ENCODE peak calls at places on chromosome 3, in four cellular contexts. One of them, this sample, is unnamed.

GRCh38 chr3:111723293-111723963 is 128.3 kb upstream of the ZBED2 start:
- DNase-seq in HAP-1: no peak
- DNase-seq in CD8-positive, alpha-beta T cell: no peak
- DNase-seq in mucosa of descending colon: no peak
- DNase-seq in this sample: no peak

GRCh38 chr3:10391391-10391790 is 70.5 kb upstream of the SEC13 start:
- DNase-seq in HAP-1: no peak
- DNase-seq in CD8-positive, alpha-beta T cell: no peak
- DNase-seq in mucosa of descending colon: no peak
- DNase-seq in this sample: no peak

GRCh38 chr3:60716573-60716972 is 534.7 kb downstream of the FHIT start:
- DNase-seq in HAP-1: no peak
- DNase-seq in CD8-positive, alpha-beta T cell: no peak
- DNase-seq in mucosa of descending colon: no peak
- DNase-seq in this sample: no peak

GRCh38 chr3:196712514-196713413 is 587 bp downstream of the PIGX start:
- DNase-seq in HAP-1: peak; percentile 16
- DNase-seq in CD8-positive, alpha-beta T cell: peak; percentile 46
- DNase-seq in mucosa of descending colon: peak; percentile 59
- DNase-seq in this sample: peak; percentile 72

GRCh38 chr3:57228734-57229505 is 1.4 kb downstream of the APPL1 start:
- DNase-seq in HAP-1: no peak
- DNase-seq in CD8-positive, alpha-beta T cell: no peak
- DNase-seq in mucosa of descending colon: peak; percentile 31
- DNase-seq in this sample: no peak

GRCh38 chr3:12897537-12898289 is 56.3 kb upstream of the RPL32 start:
- DNase-seq in HAP-1: no peak
- DNase-seq in CD8-positive, alpha-beta T cell: no peak
- DNase-seq in mucosa of descending colon: no peak
- DNase-seq in this sample: no peak

GRCh38 chr3:102233881-102234280 is 200.9 kb upstream of the ZPLD1 start:
- DNase-seq in HAP-1: no peak
- DNase-seq in CD8-positive, alpha-beta T cell: no peak
- DNase-seq in mucosa of descending colon: no peak
- DNase-seq in this sample: no peak

GRCh38 chr3:76669305-76669704 is 370.6 kb upstream of the ROBO2 start:
- DNase-seq in HAP-1: no peak
- DNase-seq in CD8-positive, alpha-beta T cell: no peak
- DNase-seq in mucosa of descending colon: peak; percentile 42
- DNase-seq in this sample: no peak

GRCh38 chr3:170500995-170501394 is 82.3 kb downstream of the CLDN11 start:
- DNase-seq in HAP-1: no peak
- DNase-seq in CD8-positive, alpha-beta T cell: no peak
- DNase-seq in mucosa of descending colon: no peak
- DNase-seq in this sample: no peak

GRCh38 chr3:16916840-16917239 is 32.1 kb downstream of the PLCL2 start:
- DNase-seq in HAP-1: no peak
- DNase-seq in CD8-positive, alpha-beta T cell: no peak
- DNase-seq in mucosa of descending colon: no peak
- DNase-seq in this sample: no peak

DNA sequence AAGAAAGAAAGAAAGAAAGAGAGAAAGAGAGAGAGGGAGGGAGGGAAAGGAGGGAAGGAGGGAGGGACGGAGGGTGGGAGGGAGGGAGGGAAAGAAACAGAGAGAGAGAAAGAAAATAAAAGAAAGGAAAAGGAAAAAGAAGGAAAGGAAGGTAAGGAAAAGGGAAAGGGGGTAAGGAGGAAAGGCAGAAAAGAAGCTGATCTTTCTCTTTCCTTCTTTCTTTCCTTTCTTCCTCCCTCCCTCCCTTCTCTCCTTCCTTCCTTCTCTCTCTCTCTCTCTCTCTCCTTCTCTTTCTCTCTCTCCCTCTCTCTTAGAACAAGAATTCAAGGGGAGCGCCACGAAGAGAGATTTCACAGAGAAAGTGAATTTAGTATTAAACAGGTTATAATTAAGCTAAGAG is 25.8 kb upstream of the TMCC1 start:
- DNase-seq in HAP-1: no peak
- DNase-seq in CD8-positive, alpha-beta T cell: no peak
- DNase-seq in mucosa of descending colon: no peak
- DNase-seq in this sample: no peak
- H3K9me3 ChIP-seq in HAP-1: peaks cover 15% of the 10 kb centered on the region
- H3K9me3 ChIP-seq in CD8-positive, alpha-beta T cell: peaks cover 24% of the 10 kb centered on the region
- H3K9me3 ChIP-seq in mucosa of descending colon: peaks cover 37% of the 10 kb centered on the region
- H3K9me3 ChIP-seq in this sample: peaks cover 8% of the 10 kb centered on the region

DNA sequence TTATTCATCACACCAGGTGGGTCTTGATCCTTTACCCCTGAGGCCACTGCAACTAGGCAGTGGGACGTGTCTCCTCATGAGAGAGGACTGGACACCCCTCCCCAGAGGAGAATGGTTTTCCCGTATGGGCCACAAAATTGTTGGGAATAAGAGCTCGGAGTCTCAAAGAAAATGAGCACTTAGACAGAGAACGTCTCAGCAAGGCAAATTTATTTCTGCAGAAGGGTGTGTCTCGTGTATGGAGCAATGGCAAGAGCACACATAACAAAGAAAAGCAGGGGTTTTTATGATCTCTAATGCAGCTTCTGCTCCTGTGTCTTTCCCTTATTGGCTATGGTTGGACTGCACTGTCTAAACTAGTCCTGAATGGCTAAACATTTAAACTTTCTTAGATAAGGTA is 803.5 kb downstream of the PLOD2 start:
- DNase-seq in HAP-1: no peak
- DNase-seq in CD8-positive, alpha-beta T cell: no peak
- DNase-seq in mucosa of descending colon: no peak
- DNase-seq in this sample: no peak
- H3K9me3 ChIP-seq in HAP-1: no peaks in the 10 kb centered on the region
- H3K9me3 ChIP-seq in CD8-positive, alpha-beta T cell: no peaks in the 10 kb centered on the region
- H3K9me3 ChIP-seq in mucosa of descending colon: peaks cover 30% of the 10 kb centered on the region
- H3K9me3 ChIP-seq in this sample: no peaks in the 10 kb centered on the region

DNA sequence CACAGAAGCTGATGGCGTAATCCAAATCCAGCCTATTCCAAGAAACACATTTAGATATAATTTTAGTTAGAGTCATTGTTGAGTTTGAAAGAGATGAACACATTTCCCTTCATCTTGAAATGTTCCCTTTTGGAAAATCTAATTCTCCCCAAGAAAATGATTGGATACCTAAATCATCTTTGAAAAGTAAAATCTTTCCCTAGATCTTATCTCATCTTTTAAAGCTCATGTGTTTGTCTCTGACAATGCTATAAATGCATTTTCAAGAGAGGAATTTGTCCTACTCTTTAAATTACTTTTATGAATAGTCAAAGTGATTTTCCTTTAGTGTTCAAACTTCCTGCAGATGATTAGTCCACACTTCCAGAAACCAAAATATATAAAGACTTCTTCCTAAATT is 82.6 kb upstream of the CNTN6 start:
- DNase-seq in HAP-1: no peak
- DNase-seq in CD8-positive, alpha-beta T cell: no peak
- DNase-seq in mucosa of descending colon: no peak
- DNase-seq in this sample: no peak
- H3K9me3 ChIP-seq in HAP-1: no peaks in the 10 kb centered on the region
- H3K9me3 ChIP-seq in CD8-positive, alpha-beta T cell: no peaks in the 10 kb centered on the region
- H3K9me3 ChIP-seq in mucosa of descending colon: no peaks in the 10 kb centered on the region
- H3K9me3 ChIP-seq in this sample: no peaks in the 10 kb centered on the region

DNA sequence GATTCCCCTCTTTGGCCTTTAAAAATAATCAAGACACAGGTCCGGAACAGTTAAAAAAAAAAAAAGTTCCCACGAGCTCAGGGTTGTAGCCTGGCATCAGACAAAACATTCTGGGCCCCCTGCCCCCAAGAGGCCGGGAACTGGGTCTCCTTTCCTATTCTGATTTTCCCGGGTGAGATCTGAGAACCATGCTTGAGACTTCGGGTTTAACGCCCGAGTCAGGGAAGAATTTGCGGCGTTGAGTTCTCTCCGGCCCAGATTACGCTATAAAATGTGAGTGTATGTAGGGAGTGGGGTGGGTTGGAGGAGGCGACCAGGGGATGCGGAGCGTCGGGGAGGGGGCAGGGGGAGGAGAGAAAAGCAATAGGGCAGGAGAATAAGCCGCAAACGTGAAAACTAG is 2.6 kb downstream of the ZIC1 start:
- DNase-seq in HAP-1: no peak
- DNase-seq in CD8-positive, alpha-beta T cell: no peak
- DNase-seq in mucosa of descending colon: no peak
- DNase-seq in this sample: no peak
- H3K9me3 ChIP-seq in HAP-1: no peaks in the 10 kb centered on the region
- H3K9me3 ChIP-seq in CD8-positive, alpha-beta T cell: no peaks in the 10 kb centered on the region
- H3K9me3 ChIP-seq in mucosa of descending colon: no peaks in the 10 kb centered on the region
- H3K9me3 ChIP-seq in this sample: peaks cover 5% of the 10 kb centered on the region

GRCh38 chr3:108093021-108093420 is 2.2 kb upstream of the CD47 start:
- DNase-seq in HAP-1: no peak
- DNase-seq in CD8-positive, alpha-beta T cell: no peak
- DNase-seq in mucosa of descending colon: no peak
- DNase-seq in this sample: no peak
- H3K9me3 ChIP-seq in HAP-1: no peaks in the 10 kb centered on the region
- H3K9me3 ChIP-seq in CD8-positive, alpha-beta T cell: no peaks in the 10 kb centered on the region
- H3K9me3 ChIP-seq in mucosa of descending colon: no peaks in the 10 kb centered on the region
- H3K9me3 ChIP-seq in this sample: no peaks in the 10 kb centered on the region

GRCh38 chr3:138649134-138649533 is 40.6 kb downstream of the FAIM start:
- DNase-seq in HAP-1: no peak
- DNase-seq in CD8-positive, alpha-beta T cell: no peak
- DNase-seq in mucosa of descending colon: no peak
- DNase-seq in this sample: no peak
- H3K9me3 ChIP-seq in HAP-1: no peaks in the 10 kb centered on the region
- H3K9me3 ChIP-seq in CD8-positive, alpha-beta T cell: peaks cover 9% of the 10 kb centered on the region
- H3K9me3 ChIP-seq in mucosa of descending colon: peaks cover 44% of the 10 kb centered on the region
- H3K9me3 ChIP-seq in this sample: no peaks in the 10 kb centered on the region

GRCh38 chr3:28989646-28990089 is 291.2 kb upstream of the RBMS3 start:
- DNase-seq in HAP-1: no peak
- DNase-seq in CD8-positive, alpha-beta T cell: no peak
- DNase-seq in mucosa of descending colon: no peak
- DNase-seq in this sample: no peak

GRCh38 chr3:28994161-28994905 is 286.5 kb upstream of the RBMS3 start:
- DNase-seq in HAP-1: no peak
- DNase-seq in CD8-positive, alpha-beta T cell: no peak
- DNase-seq in mucosa of descending colon: no peak
- DNase-seq in this sample: no peak
- H3K9me3 ChIP-seq in HAP-1: no peaks in the 10 kb centered on the region
- H3K9me3 ChIP-seq in CD8-positive, alpha-beta T cell: no peaks in the 10 kb centered on the region
- H3K9me3 ChIP-seq in mucosa of descending colon: no peaks in the 10 kb centered on the region
- H3K9me3 ChIP-seq in this sample: no peaks in the 10 kb centered on the region

This sample was measured in T-helper 17 cell.